ENCODE peak calls at places on chromosomes 12 and 14, in seven cellular contexts. One of them, this sample, is unnamed.

GRCh38 chr12:52126605-52127578 is 47.4 kb downstream of the SMIM41 start:
- DNase-seq in activated CD8-positive, alpha-beta memory T cell treated with anti-CD3 and anti-CD28 coated beads for 1 hour: no peak
- DNase-seq in stimulated activated effector memory CD8-positive, alpha-beta T cell treated with anti-CD3 and anti-CD28 coated beads, Interleukin-12 subunit alpha, Interleukin-12 subunit beta, amount 100 ng/mL, for 72 hours: no peak
- DNase-seq in aorta: no peak
- DNase-seq in activated naive CD4-positive, alpha-beta T cell treated with Interleukin-2 at 50 U/mL for 16 hours: no peak
- DNase-seq in iris pigment epithelial cell: peak; percentile 20
- DNase-seq in glutamatergic neuron: no peak
- DNase-seq in this sample: no peak

GRCh38 chr12:88298761-88299242 is 156.7 kb downstream of the TMTC3 start:
- DNase-seq in activated CD8-positive, alpha-beta memory T cell treated with anti-CD3 and anti-CD28 coated beads for 1 hour: no peak
- DNase-seq in stimulated activated effector memory CD8-positive, alpha-beta T cell treated with anti-CD3 and anti-CD28 coated beads, Interleukin-12 subunit alpha, Interleukin-12 subunit beta, amount 100 ng/mL, for 72 hours: no peak
- DNase-seq in aorta: no peak
- DNase-seq in activated naive CD4-positive, alpha-beta T cell treated with Interleukin-2 at 50 U/mL for 16 hours: no peak
- DNase-seq in iris pigment epithelial cell: peak; percentile 79
- DNase-seq in glutamatergic neuron: no peak
- DNase-seq in this sample: no peak

GRCh38 chr14:76422662-76423061 is 46.7 kb downstream of the ESRRB start:
- DNase-seq in activated CD8-positive, alpha-beta memory T cell treated with anti-CD3 and anti-CD28 coated beads for 1 hour: no peak
- DNase-seq in stimulated activated effector memory CD8-positive, alpha-beta T cell treated with anti-CD3 and anti-CD28 coated beads, Interleukin-12 subunit alpha, Interleukin-12 subunit beta, amount 100 ng/mL, for 72 hours: no peak
- DNase-seq in aorta: no peak
- DNase-seq in activated naive CD4-positive, alpha-beta T cell treated with Interleukin-2 at 50 U/mL for 16 hours: no peak
- DNase-seq in iris pigment epithelial cell: no peak
- DNase-seq in glutamatergic neuron: no peak
- DNase-seq in this sample: no peak

GRCh38 chr14:103290494-103290893 is 43.5 kb upstream of the EIF5 start:
- DNase-seq in activated CD8-positive, alpha-beta memory T cell treated with anti-CD3 and anti-CD28 coated beads for 1 hour: no peak
- DNase-seq in stimulated activated effector memory CD8-positive, alpha-beta T cell treated with anti-CD3 and anti-CD28 coated beads, Interleukin-12 subunit alpha, Interleukin-12 subunit beta, amount 100 ng/mL, for 72 hours: no peak
- DNase-seq in aorta: no peak
- DNase-seq in activated naive CD4-positive, alpha-beta T cell treated with Interleukin-2 at 50 U/mL for 16 hours: no peak
- DNase-seq in iris pigment epithelial cell: no peak
- DNase-seq in glutamatergic neuron: no peak
- DNase-seq in this sample: no peak

GRCh38 chr12:6735448-6736191 is 11.8 kb downstream of the COPS7A start:
- DNase-seq in activated CD8-positive, alpha-beta memory T cell treated with anti-CD3 and anti-CD28 coated beads for 1 hour: no peak
- DNase-seq in stimulated activated effector memory CD8-positive, alpha-beta T cell treated with anti-CD3 and anti-CD28 coated beads, Interleukin-12 subunit alpha, Interleukin-12 subunit beta, amount 100 ng/mL, for 72 hours: no peak
- DNase-seq in aorta: peak; percentile 71
- DNase-seq in activated naive CD4-positive, alpha-beta T cell treated with Interleukin-2 at 50 U/mL for 16 hours: peak; percentile 38
- DNase-seq in iris pigment epithelial cell: peak; percentile 54
- DNase-seq in glutamatergic neuron: peak; percentile 54
- DNase-seq in this sample: no peak

GRCh38 chr14:52365071-52365470 is 51.0 kb downstream of the PTGER2 start:
- DNase-seq in activated CD8-positive, alpha-beta memory T cell treated with anti-CD3 and anti-CD28 coated beads for 1 hour: no peak
- DNase-seq in stimulated activated effector memory CD8-positive, alpha-beta T cell treated with anti-CD3 and anti-CD28 coated beads, Interleukin-12 subunit alpha, Interleukin-12 subunit beta, amount 100 ng/mL, for 72 hours: no peak
- DNase-seq in aorta: no peak
- DNase-seq in activated naive CD4-positive, alpha-beta T cell treated with Interleukin-2 at 50 U/mL for 16 hours: no peak
- DNase-seq in iris pigment epithelial cell: peak; percentile 23
- DNase-seq in glutamatergic neuron: no peak
- DNase-seq in this sample: no peak

GRCh38 chr14:23183076-23183475 is 384 bp downstream of the SLC7A8 start:
- DNase-seq in activated CD8-positive, alpha-beta memory T cell treated with anti-CD3 and anti-CD28 coated beads for 1 hour: no peak
- DNase-seq in stimulated activated effector memory CD8-positive, alpha-beta T cell treated with anti-CD3 and anti-CD28 coated beads, Interleukin-12 subunit alpha, Interleukin-12 subunit beta, amount 100 ng/mL, for 72 hours: no peak
- DNase-seq in aorta: no peak
- DNase-seq in activated naive CD4-positive, alpha-beta T cell treated with Interleukin-2 at 50 U/mL for 16 hours: no peak
- DNase-seq in iris pigment epithelial cell: no peak
- DNase-seq in glutamatergic neuron: no peak
- DNase-seq in this sample: no peak

GRCh38 chr14:101591121-101591520 is 29.8 kb downstream of the DIO3 start:
- DNase-seq in activated CD8-positive, alpha-beta memory T cell treated with anti-CD3 and anti-CD28 coated beads for 1 hour: no peak
- DNase-seq in stimulated activated effector memory CD8-positive, alpha-beta T cell treated with anti-CD3 and anti-CD28 coated beads, Interleukin-12 subunit alpha, Interleukin-12 subunit beta, amount 100 ng/mL, for 72 hours: no peak
- DNase-seq in aorta: no peak
- DNase-seq in activated naive CD4-positive, alpha-beta T cell treated with Interleukin-2 at 50 U/mL for 16 hours: no peak
- DNase-seq in iris pigment epithelial cell: no peak
- DNase-seq in glutamatergic neuron: peak; percentile 6
- DNase-seq in this sample: no peak

GRCh38 chr12:128261757-128262156 is 5.2 kb upstream of the TMEM132C start:
- DNase-seq in activated CD8-positive, alpha-beta memory T cell treated with anti-CD3 and anti-CD28 coated beads for 1 hour: no peak
- DNase-seq in stimulated activated effector memory CD8-positive, alpha-beta T cell treated with anti-CD3 and anti-CD28 coated beads, Interleukin-12 subunit alpha, Interleukin-12 subunit beta, amount 100 ng/mL, for 72 hours: no peak
- DNase-seq in aorta: no peak
- DNase-seq in activated naive CD4-positive, alpha-beta T cell treated with Interleukin-2 at 50 U/mL for 16 hours: no peak
- DNase-seq in iris pigment epithelial cell: no peak
- DNase-seq in glutamatergic neuron: no peak
- DNase-seq in this sample: no peak

GRCh38 chr14:61557262-61557661 is 138.1 kb upstream of the HIF1A start:
- DNase-seq in activated CD8-positive, alpha-beta memory T cell treated with anti-CD3 and anti-CD28 coated beads for 1 hour: no peak
- DNase-seq in stimulated activated effector memory CD8-positive, alpha-beta T cell treated with anti-CD3 and anti-CD28 coated beads, Interleukin-12 subunit alpha, Interleukin-12 subunit beta, amount 100 ng/mL, for 72 hours: no peak
- DNase-seq in aorta: no peak
- DNase-seq in activated naive CD4-positive, alpha-beta T cell treated with Interleukin-2 at 50 U/mL for 16 hours: no peak
- DNase-seq in iris pigment epithelial cell: no peak
- DNase-seq in glutamatergic neuron: no peak
- DNase-seq in this sample: no peak

GRCh38 chr12:34108405-34108803 is 86.1 kb downstream of the ALG10 start:
- DNase-seq in activated CD8-positive, alpha-beta memory T cell treated with anti-CD3 and anti-CD28 coated beads for 1 hour: no peak
- DNase-seq in stimulated activated effector memory CD8-positive, alpha-beta T cell treated with anti-CD3 and anti-CD28 coated beads, Interleukin-12 subunit alpha, Interleukin-12 subunit beta, amount 100 ng/mL, for 72 hours: no peak
- DNase-seq in aorta: no peak
- DNase-seq in activated naive CD4-positive, alpha-beta T cell treated with Interleukin-2 at 50 U/mL for 16 hours: no peak
- DNase-seq in iris pigment epithelial cell: no peak
- DNase-seq in glutamatergic neuron: no peak
- DNase-seq in this sample: no peak

GRCh38 chr12:46187023-46187422 is 81.8 kb downstream of the SLC38A1 start:
- DNase-seq in activated CD8-positive, alpha-beta memory T cell treated with anti-CD3 and anti-CD28 coated beads for 1 hour: no peak
- DNase-seq in stimulated activated effector memory CD8-positive, alpha-beta T cell treated with anti-CD3 and anti-CD28 coated beads, Interleukin-12 subunit alpha, Interleukin-12 subunit beta, amount 100 ng/mL, for 72 hours: no peak
- DNase-seq in aorta: no peak
- DNase-seq in activated naive CD4-positive, alpha-beta T cell treated with Interleukin-2 at 50 U/mL for 16 hours: no peak
- DNase-seq in iris pigment epithelial cell: peak; percentile 91
- DNase-seq in glutamatergic neuron: no peak
- DNase-seq in this sample: no peak

GRCh38 chr12:10753066-10753465 is 29.9 kb upstream of the YBX3 start:
- DNase-seq in activated CD8-positive, alpha-beta memory T cell treated with anti-CD3 and anti-CD28 coated beads for 1 hour: no peak
- DNase-seq in stimulated activated effector memory CD8-positive, alpha-beta T cell treated with anti-CD3 and anti-CD28 coated beads, Interleukin-12 subunit alpha, Interleukin-12 subunit beta, amount 100 ng/mL, for 72 hours: no peak
- DNase-seq in aorta: no peak
- DNase-seq in activated naive CD4-positive, alpha-beta T cell treated with Interleukin-2 at 50 U/mL for 16 hours: no peak
- DNase-seq in iris pigment epithelial cell: peak; percentile 82
- DNase-seq in glutamatergic neuron: no peak
- DNase-seq in this sample: no peak

GRCh38 chr14:104603623-104604401 is 760 bp downstream of the TMEM179 start:
- DNase-seq in activated CD8-positive, alpha-beta memory T cell treated with anti-CD3 and anti-CD28 coated beads for 1 hour: no peak
- DNase-seq in stimulated activated effector memory CD8-positive, alpha-beta T cell treated with anti-CD3 and anti-CD28 coated beads, Interleukin-12 subunit alpha, Interleukin-12 subunit beta, amount 100 ng/mL, for 72 hours: no peak
- DNase-seq in aorta: no peak
- DNase-seq in activated naive CD4-positive, alpha-beta T cell treated with Interleukin-2 at 50 U/mL for 16 hours: no peak
- DNase-seq in iris pigment epithelial cell: no peak
- DNase-seq in glutamatergic neuron: peak; percentile 64
- DNase-seq in this sample: no peak

GRCh38 chr12:99108924-99109323 is 463.8 kb downstream of the APAF1 start:
- DNase-seq in activated CD8-positive, alpha-beta memory T cell treated with anti-CD3 and anti-CD28 coated beads for 1 hour: no peak
- DNase-seq in stimulated activated effector memory CD8-positive, alpha-beta T cell treated with anti-CD3 and anti-CD28 coated beads, Interleukin-12 subunit alpha, Interleukin-12 subunit beta, amount 100 ng/mL, for 72 hours: no peak
- DNase-seq in aorta: no peak
- DNase-seq in activated naive CD4-positive, alpha-beta T cell treated with Interleukin-2 at 50 U/mL for 16 hours: no peak
- DNase-seq in iris pigment epithelial cell: no peak
- DNase-seq in glutamatergic neuron: no peak
- DNase-seq in this sample: no peak

GRCh38 chr14:80522936-80523335 is 311.6 kb upstream of the DIO2 start:
- DNase-seq in activated CD8-positive, alpha-beta memory T cell treated with anti-CD3 and anti-CD28 coated beads for 1 hour: no peak
- DNase-seq in stimulated activated effector memory CD8-positive, alpha-beta T cell treated with anti-CD3 and anti-CD28 coated beads, Interleukin-12 subunit alpha, Interleukin-12 subunit beta, amount 100 ng/mL, for 72 hours: no peak
- DNase-seq in aorta: no peak
- DNase-seq in activated naive CD4-positive, alpha-beta T cell treated with Interleukin-2 at 50 U/mL for 16 hours: no peak
- DNase-seq in iris pigment epithelial cell: peak; percentile 52
- DNase-seq in glutamatergic neuron: no peak
- DNase-seq in this sample: no peak

This sample was measured in esophagus squamous epithelium.